ENCODE peak calls at places on chromosomes 7 and 10, in eight cellular contexts. W is NCI-H69; D is prostate gland; A is right atrium auricular region; C is Right ventricle myocardium inferior; L is HT-29; X is activated CD8-positive, alpha-beta memory T cell treated with anti-CD3 and anti-CD28 coated beads for 4 hours; R is activated T-helper 9 cell treated with anti-CD3 and anti-CD28 coated beads, Interleukin-2, amount 50 U/mL, for 16 hours. K is an unnamed sample.

GRCh38 chr10:86698207-86698940 is 30.1 kb downstream of the LDB3 start:
- DNase-seq in W (no peak), D (no peak), A (no peak), C (peak), L (peak), X (no peak), R (no peak), K (no peak)

GRCh38 chr10:120422459-120422858 is 34.6 kb upstream of the PLPP4 start:
- DNase-seq in W (no peak), D (no peak), A (no peak), C (no peak), L (no peak), X (no peak), R (no peak), K (no peak)

GRCh38 chr10:6423004-6423403 is 157.1 kb downstream of the PRKCQ start:
- DNase-seq in W (no peak), D (no peak), A (no peak), C (no peak), L (no peak), X (no peak), R (peak), K (no peak)

GRCh38 chr10:48554668-48555067 is 50.2 kb downstream of the ARHGAP22 start:
- DNase-seq in W (no peak), D (no peak), A (peak), C (no peak), L (no peak), X (no peak), R (no peak), K (no peak)

GRCh38 chr7:55081067-55081853 is 62.4 kb downstream of the EGFR start:
- DNase-seq in W (no peak), D (no peak), A (no peak), C (no peak), L (no peak), X (no peak), R (no peak), K (no peak)

GRCh38 chr10:118543714-118544400 is 51.6 kb downstream of the PRLHR start:
- DNase-seq in W (peak), D (peak), A (peak), C (no peak), L (peak), X (no peak), R (no peak), K (peak)

GRCh38 chr10:95814011-95814727 is 58.2 kb downstream of the ENTPD1 start:
- DNase-seq in W (no peak), D (no peak), A (no peak), C (no peak), L (peak), X (no peak), R (no peak), K (peak)

GRCh38 chr7:128912281-128912680 is 1.8 kb upstream of the KCP start:
- DNase-seq in W (no peak), D (no peak), A (no peak), C (peak), L (no peak), X (no peak), R (no peak), K (no peak)

GRCh38 chr10:94402204-94403033 is at the start of gene TBC1D12:
- DNase-seq in W (peak), D (peak), A (peak), C (peak), L (peak), X (no peak), R (no peak), K (peak)

GRCh38 chr7:130090745-130091532 is 20.6 kb downstream of the KLHDC10 start:
- DNase-seq in W (no peak), D (no peak), A (no peak), C (no peak), L (no peak), X (no peak), R (no peak), K (no peak)